ENCODE peak calls at places on chromosome 4, in eight cellular contexts. J is right lobe of liver; T is mesendoderm; R is mesenchymal stem cell; K is aorta; W is CD8-positive, alpha-beta T cell; C is GM23248; Z is psoas muscle. Y is an unnamed sample.

GRCh38 chr4:70511365-70511764 is 7.0 kb upstream of the AMTN start:
- DNase-seq in Z (no peak), J (no peak), W (no peak), T (no peak), R (no peak), C (no peak), K (no peak), Y (no peak)

GRCh38 chr4:143773998-143774898 is 73.8 kb upstream of the FREM3 start:
- DNase-seq in C (peak; percentile 69), T (peak; percentile 86), Z (no peak), W (peak; percentile 5), R (peak; percentile 24), K (no peak), J (no peak), Y (no peak)

GRCh38 chr4:13541176-13541604 is 3.1 kb downstream of the NKX3-2 start:
- DNase-seq in W (no peak), T (no peak), Z (no peak), K (no peak), R (no peak), J (no peak), C (no peak), Y (no peak)

GRCh38 chr4:5165419-5166369 is 114.4 kb downstream of the STK32B start:
- DNase-seq in T (peak; percentile 71), W (no peak), R (peak; percentile 74), K (no peak), Z (no peak), J (no peak), C (peak; percentile 52), Y (no peak)

GRCh38 chr4:17055788-17056187 is 157.3 kb upstream of the LDB2 start:
- DNase-seq in C (peak; percentile 95), Z (no peak), J (no peak), K (no peak), W (no peak), T (peak; percentile 75), R (peak; percentile 67), Y (no peak)

GRCh38 chr4:75948822-75949444 is 8.1 kb upstream of the NAAA start:
- DNase-seq in T (no peak), R (no peak), K (no peak), Z (no peak), C (no peak), J (no peak), W (no peak), Y (no peak)

GRCh38 chr4:81565137-81565870 is 93.6 kb upstream of the RASGEF1B start:
- DNase-seq in C (peak; percentile 59), Z (peak; percentile 80), W (no peak), R (peak; percentile 15), T (peak; percentile 14), K (peak; percentile 93), J (peak; percentile 96), Y (peak; percentile 78)

GRCh38 chr4:150976478-150977118 is 38.5 kb downstream of the LRBA start:
- DNase-seq in C (no peak), R (no peak), Z (no peak), J (no peak), T (peak; percentile 75), W (no peak), K (no peak), Y (no peak)

GRCh38 chr4:160745126-160745525 is 1418.7 kb downstream of the FSTL5 start:
- DNase-seq in Z (no peak), T (no peak), J (no peak), W (no peak), K (no peak), R (no peak), C (no peak), Y (no peak)

GRCh38 chr4:79652232-79652631 is 244.2 kb upstream of the GK2 start:
- DNase-seq in R (peak; percentile 54), Z (no peak), J (no peak), T (no peak), W (no peak), K (no peak), C (peak; percentile 37), Y (no peak)

GRCh38 chr4:79650794-79651431 is 242.9 kb upstream of the GK2 start:
- DNase-seq in Z (no peak), J (no peak), C (peak; percentile 62), R (peak; percentile 76), W (no peak), K (no peak), T (peak; percentile 64), Y (no peak)

GRCh38 chr4:79651516-79651915 is 243.5 kb upstream of the GK2 start:
- DNase-seq in W (no peak), K (no peak), C (peak; percentile 1), J (no peak), T (peak; percentile 64), R (peak; percentile 12), Z (no peak), Y (no peak)

GRCh38 chr4:79652726-79653125 is 244.7 kb upstream of the GK2 start:
- DNase-seq in W (no peak), R (peak; percentile 1), J (no peak), Z (no peak), K (no peak), T (no peak), C (no peak), Y (no peak)

DNA sequence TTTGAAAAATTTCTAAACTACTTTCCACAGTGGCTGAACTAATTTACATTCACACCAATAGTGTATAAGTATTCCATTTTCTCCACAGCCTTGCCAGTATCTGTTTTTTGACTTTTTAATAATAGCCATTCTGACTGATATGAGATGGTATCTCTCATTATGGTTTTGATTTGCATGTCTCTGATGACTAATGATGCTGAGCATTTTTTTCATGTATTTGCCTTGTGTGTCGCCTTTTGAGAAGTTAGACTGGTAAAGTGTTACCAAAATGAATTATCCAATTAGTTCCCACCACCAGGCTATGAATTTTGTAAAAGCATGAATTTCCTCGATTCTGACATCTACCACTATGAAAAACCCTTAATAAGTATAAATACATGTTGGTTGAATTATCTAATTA is 242.2 kb upstream of the GK2 start:
- DNase-seq in W (no peak), C (peak; percentile 13), R (no peak), K (no peak), Z (no peak), J (no peak), T (no peak), Y (no peak)
- H3K4me1 ChIP-seq in W (no peaks in the 10 kb centered on the region), C (peaks cover 21% of the 10 kb centered on the region), R (no peaks in the 10 kb centered on the region), K (peaks cover 4% of the 10 kb centered on the region), Z (peaks cover 18% of the 10 kb centered on the region), J (no peaks in the 10 kb centered on the region), T (no peaks in the 10 kb centered on the region), Y (peaks cover 7% of the 10 kb centered on the region)

DNA sequence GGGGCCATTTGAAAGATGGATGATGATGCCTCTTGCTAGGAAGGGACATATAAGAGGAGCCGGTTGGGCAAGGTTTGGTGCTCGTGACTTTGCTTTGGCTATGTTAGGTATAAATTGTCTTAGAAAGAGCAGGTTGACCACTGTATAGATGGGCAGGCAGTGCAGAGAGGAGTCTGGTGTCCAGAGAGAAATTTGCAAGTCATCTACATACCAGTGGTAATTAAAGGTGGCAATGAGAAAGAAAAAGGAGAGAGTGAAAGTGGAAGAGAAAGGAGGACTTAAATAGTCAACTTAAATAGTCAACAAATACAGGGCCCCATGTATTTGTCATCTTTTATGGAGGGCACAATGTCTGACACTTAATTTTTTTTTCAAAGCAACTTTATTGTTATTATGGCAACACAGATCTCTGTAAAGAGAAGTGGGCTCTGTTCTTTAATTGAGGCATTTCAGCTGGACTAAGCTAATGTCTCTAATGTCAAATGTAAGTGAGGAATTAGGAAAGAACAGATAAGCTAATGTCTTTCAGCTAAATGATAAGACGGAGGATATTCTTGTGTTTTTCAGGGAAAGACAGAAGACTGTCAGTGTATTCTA is 75.4 kb upstream of the ANXA3 start:
- DNase-seq in W (no peak), T (no peak), K (no peak), C (no peak), Z (no peak), R (peak; percentile 14), J (no peak), Y (no peak)
- H3K4me3 ChIP-seq in W (no peak overlapping the region), T (no peak overlapping the region), K (no peak overlapping the region), C (no peak overlapping the region), Z (no peak overlapping the region), R (no peak overlapping the region), J (no peak overlapping the region), Y (no peak overlapping the region)

GRCh38 chr4:15779336-15779735 is 1.2 kb downstream of the CD38 start:
- DNase-seq in W (no peak), K (peak; percentile 62), Z (peak; percentile 43), R (peak; percentile 88), C (peak; percentile 74), J (peak; percentile 74), T (peak; percentile 71), Y (no peak)

GRCh38 chr4:15781427-15782095 is 3.4 kb downstream of the CD38 start:
- DNase-seq in T (no peak), C (no peak), Z (no peak), J (no peak), W (no peak), R (no peak), K (no peak), Y (no peak)

GRCh38 chr4:15778191-15778741 is at the start of gene CD38:
- DNase-seq in W (peak; percentile 13), Z (peak; percentile 33), K (peak; percentile 62), J (peak; percentile 63), T (peak; percentile 22), R (peak; percentile 26), C (peak; percentile 41), Y (peak; percentile 65)

GRCh38 chr4:15778742-15779231 is 659 bp downstream of the CD38 start:
- DNase-seq in Z (peak; percentile 62), J (peak; percentile 70), T (peak; percentile 19), W (peak; percentile 30), C (peak; percentile 32), K (peak; percentile 65), R (peak; percentile 59), Y (peak; percentile 58)

DNA sequence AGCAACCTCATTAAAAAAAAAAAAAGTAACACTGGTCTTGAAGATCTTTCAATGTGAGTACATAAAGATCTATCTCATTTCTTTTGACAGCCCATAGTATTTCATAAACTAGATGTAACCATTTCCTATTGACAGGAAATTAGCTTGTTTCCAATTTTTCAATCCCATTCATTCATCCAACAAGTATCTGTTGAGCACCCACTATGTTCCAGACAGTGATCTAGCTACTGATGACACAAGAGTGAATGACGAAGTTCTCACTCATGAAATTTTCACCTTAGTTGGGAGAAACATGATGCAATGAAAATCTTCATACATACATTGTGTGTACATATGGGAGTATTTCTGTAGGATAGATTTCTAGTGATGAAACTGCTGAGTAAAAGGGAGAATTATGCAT is 1.7 kb downstream of the CD38 start:
- DNase-seq in Z (no peak), W (no peak), T (no peak), K (no peak), C (peak; percentile 21), J (no peak), R (peak; percentile 12), Y (no peak)
- H3K4me1 ChIP-seq in Z (peaks cover 20% of the 10 kb centered on the region), W (peaks cover 29% of the 10 kb centered on the region), T (no peaks in the 10 kb centered on the region), K (no peaks in the 10 kb centered on the region), C (peaks cover 4% of the 10 kb centered on the region), J (no peaks in the 10 kb centered on the region), R (peaks cover 8% of the 10 kb centered on the region), Y (peaks cover 10% of the 10 kb centered on the region)

DNA sequence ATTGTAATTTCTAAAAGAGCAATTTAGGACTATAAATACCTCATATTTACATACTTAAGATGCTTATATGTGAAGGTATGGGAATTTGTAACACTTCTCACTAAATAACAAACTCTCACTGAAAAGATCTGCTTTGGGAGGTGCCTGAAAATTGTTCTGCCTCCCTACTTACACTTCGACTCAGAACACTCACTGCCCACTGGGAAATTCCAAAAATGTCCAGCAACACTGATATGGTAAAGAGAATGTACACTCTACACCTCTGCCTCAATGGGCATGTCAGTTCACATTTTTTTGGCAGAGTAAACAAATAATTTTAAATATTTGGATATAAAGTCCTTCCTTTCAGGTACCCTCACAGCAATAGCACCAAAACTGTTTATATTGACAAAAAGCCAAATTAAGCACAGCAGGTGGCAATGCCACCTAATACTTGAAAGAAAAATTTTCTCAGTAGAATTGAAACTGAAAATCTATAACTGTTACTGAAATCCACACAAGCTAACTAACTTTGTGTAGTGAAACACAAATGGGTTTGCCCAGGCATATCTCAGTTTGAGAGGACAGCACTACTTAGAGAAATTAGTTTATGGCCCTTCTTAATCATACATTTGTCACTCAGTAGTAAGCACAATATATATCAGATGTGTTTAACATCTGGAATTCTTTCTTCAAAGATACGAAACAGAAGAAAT is 67.1 kb downstream of the PRDM5 start:
- DNase-seq in Z (no peak), R (no peak), C (no peak), T (no peak), J (no peak), K (no peak), W (no peak), Y (no peak)
- H3K4me3 ChIP-seq in Z (no peak overlapping the region), R (no peak overlapping the region), C (no peak overlapping the region), T (no peak overlapping the region), J (no peak overlapping the region), K (no peak overlapping the region), W (no peak overlapping the region), Y (no peak overlapping the region)

Y was measured in mucosa of descending colon.